ENCODE peak calls at places on chromosomes 3 and 15, in seven cellular contexts. G is MM.1S, F is PC-3, U is SK-N-SH, L is GM23338, P is GM23248, J is neural progenitor cell. M is an unnamed sample.

GRCh38 chr3:71247948-71248315 is 335.6 kb downstream of the FOXP1 start:
- DNase-seq in G (no peak), F (no peak), U (no peak), L (no peak), P (no peak), J (no peak), M (no peak)

GRCh38 chr15:99333413-99333812 is 82.1 kb downstream of the LRRC28 start:
- DNase-seq in G (no peak), F (no peak), U (no peak), L (no peak), P (no peak), J (no peak), M (no peak)

GRCh38 chr3:126537116-126537729 is 13.3 kb downstream of the CHST13 start:
- DNase-seq in G (no peak), F (no peak), U (no peak), L (no peak), P (no peak), J (no peak), M (no peak)

GRCh38 chr3:122947621-122948202 is 79.9 kb downstream of the SEMA5B start:
- DNase-seq in G (no peak), F (peak; percentile 51), U (no peak), L (no peak), P (no peak), J (no peak), M (peak; percentile 85)

GRCh38 chr15:29170496-29170895 is 99.1 kb downstream of the NSMCE3 start:
- DNase-seq in G (no peak), F (no peak), U (no peak), L (peak; percentile 7), P (no peak), J (no peak), M (no peak)

GRCh38 chr3:57948782-57949242 is 59.4 kb upstream of the FLNB start:
- DNase-seq in G (no peak), F (no peak), U (no peak), L (peak; percentile 27), P (no peak), J (no peak), M (no peak)

GRCh38 chr15:99987701-99988100 is 254.5 kb upstream of the LYSMD4 start:
- DNase-seq in G (no peak), F (no peak), U (no peak), L (no peak), P (no peak), J (no peak), M (no peak)

GRCh38 chr15:39066677-39067076 is 502.1 kb upstream of the RASGRP1 start:
- DNase-seq in G (no peak), F (peak; percentile 15), U (no peak), L (no peak), P (peak; percentile 37), J (no peak), M (no peak)

GRCh38 chr3:56858331-56858730 is 56.6 kb upstream of the ARHGEF3 start:
- DNase-seq in G (no peak), F (no peak), U (no peak), L (no peak), P (no peak), J (no peak), M (no peak)

GRCh38 chr3:175208316-175208715 is 349.2 kb downstream of the NAALADL2 start:
- DNase-seq in G (no peak), F (no peak), U (no peak), L (no peak), P (peak; percentile 11), J (peak; percentile 20), M (no peak)

GRCh38 chr15:28914046-28914445 is 28.3 kb downstream of the APBA2 start:
- DNase-seq in G (no peak), F (no peak), U (no peak), L (no peak), P (no peak), J (no peak), M (no peak)

GRCh38 chr15:77826006-77826695 is 193.4 kb upstream of the LINGO1 start:
- DNase-seq in G (no peak), F (no peak), U (no peak), L (no peak), P (no peak), J (no peak), M (no peak)

GRCh38 chr3:32320080-32320479 is 71.6 kb upstream of the CMTM7 start:
- DNase-seq in G (no peak), F (no peak), U (no peak), L (no peak), P (no peak), J (no peak), M (no peak)

DNA sequence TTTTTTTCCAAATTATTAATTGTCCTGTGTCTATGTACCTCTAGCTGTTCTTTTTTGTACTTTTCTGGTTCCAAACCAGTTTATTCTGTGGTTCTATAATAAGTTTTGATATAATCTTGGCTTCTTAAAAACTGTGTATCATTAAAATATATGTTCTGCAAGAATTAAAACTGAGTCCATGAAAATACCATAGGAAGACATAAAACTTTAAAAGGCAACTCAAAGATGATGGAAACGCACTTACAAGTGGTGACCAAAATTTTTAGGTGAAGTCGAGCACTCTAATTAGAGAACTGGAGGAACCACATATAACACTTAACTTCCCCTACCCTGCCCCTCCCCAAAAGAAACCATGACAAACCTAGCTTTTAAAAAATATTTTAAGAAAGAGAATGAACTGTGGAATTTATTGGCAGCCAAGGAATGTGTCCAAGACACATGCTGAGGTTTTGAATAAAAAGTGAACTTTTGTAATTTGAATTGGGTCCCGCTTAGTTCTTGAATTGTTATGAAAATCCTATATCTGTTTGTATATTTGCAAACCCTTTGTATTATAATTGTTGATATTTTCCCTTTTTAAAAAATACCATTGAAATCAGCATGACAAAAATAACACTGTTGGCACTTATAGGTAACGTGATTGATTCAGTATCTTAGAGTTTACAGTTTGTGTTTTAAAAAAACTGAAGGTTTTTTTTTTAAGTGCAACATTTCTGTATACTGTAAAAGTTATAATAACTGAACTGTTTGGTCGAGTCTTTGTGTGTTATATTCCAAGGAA is 7.7 kb downstream of the NR2F2 start:
- DNase-seq in G (no peak), F (peak; percentile 11), U (no peak), L (peak; percentile 22), P (no peak), J (peak; percentile 4), M (no peak)
- H4K20me1 ChIP-seq in G (no peaks in the 10 kb centered on the region), F (peaks cover 39% of the 10 kb centered on the region), U (no peaks in the 10 kb centered on the region), L (peaks cover 10% of the 10 kb centered on the region), P (no peaks in the 10 kb centered on the region), J (peaks cover 97% of the 10 kb centered on the region), M (peaks cover 57% of the 10 kb centered on the region)

DNA sequence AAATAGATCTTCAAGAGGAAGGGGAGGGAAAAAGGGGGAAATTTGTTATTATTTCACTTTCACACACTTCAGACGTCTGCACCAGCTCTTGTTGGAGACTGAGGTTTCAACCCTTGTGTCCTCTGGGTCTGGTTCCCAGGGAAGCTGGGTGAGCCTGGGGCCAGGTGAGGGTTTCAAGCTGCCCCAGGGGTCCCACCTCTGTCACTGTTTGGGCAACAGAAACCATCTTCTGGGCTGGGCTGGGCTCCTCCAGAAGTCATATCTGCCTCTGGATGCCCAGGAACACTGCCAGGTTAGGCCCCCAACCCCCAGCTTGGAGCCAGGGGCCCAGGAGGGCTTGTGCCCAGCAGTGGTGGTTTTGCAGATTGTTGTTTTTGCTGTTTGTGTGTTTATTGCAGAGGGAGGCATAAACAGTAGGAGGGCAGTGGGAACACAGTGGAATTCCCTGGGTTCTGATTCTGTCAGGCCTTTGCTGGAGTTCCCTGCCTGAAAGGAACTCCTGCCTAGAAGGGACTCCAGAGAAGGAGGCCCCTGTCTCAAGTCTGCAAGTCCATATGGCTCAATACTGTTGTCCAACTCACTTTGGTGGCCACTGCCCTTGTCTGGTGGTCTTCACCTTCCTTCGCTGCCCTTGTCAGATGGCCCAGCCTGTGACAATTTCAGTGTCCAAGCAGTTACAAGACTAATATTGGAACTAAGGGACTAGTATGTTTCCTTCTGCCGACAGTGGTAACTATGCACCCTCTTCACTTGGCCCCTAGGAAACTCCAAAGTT is 47.3 kb upstream of the RAB6B start:
- DNase-seq in G (no peak), F (no peak), U (no peak), L (no peak), P (no peak), J (no peak), M (no peak)
- H2AFZ ChIP-seq in G (no peak overlapping the region), F (no peak overlapping the region), U (no peak overlapping the region), L (no peak overlapping the region), P (no peak overlapping the region), J (no peak overlapping the region), M (no peak overlapping the region)

GRCh38 chr15:65783872-65784271 is 8.2 kb downstream of the DENND4A start:
- DNase-seq in G (no peak), F (no peak), U (no peak), L (no peak), P (no peak), J (no peak), M (no peak)

GRCh38 chr15:65787260-65787659 is 4.8 kb downstream of the DENND4A start:
- DNase-seq in G (no peak), F (no peak), U (no peak), L (no peak), P (no peak), J (no peak), M (no peak)

GRCh38 chr15:65789105-65789504 is 3.0 kb downstream of the DENND4A start:
- DNase-seq in G (no peak), F (no peak), U (no peak), L (no peak), P (no peak), J (no peak), M (no peak)

GRCh38 chr15:65782096-65782495 is 10.0 kb downstream of the DENND4A start:
- DNase-seq in G (no peak), F (no peak), U (no peak), L (no peak), P (no peak), J (no peak), M (no peak)

DNA sequence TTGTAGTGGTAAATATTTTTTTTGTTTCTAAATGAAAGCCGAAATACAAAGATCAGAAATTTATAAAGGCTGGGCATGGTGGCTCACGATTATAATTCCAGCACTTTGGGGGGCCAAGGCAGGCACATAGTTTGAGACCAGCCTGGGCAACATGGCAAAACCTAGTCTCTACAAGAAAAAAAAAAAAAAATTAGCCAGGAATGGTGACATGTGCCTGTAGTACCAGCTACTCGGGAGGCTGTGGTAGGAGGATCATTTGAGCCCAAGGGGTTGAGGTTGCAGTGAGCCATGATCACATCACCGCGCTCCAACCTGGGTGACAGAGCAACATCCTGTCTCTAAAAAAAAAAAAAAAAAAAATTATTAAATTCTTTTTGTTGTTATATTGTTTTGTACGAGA is 6.9 kb downstream of the DENND4A start:
- DNase-seq in G (no peak), F (no peak), U (no peak), L (no peak), P (no peak), J (no peak), M (no peak)
- H3F3A ChIP-seq in G (no peaks in the 10 kb centered on the region), F (no peaks in the 10 kb centered on the region), U (peaks cover 9% of the 10 kb centered on the region), L (no peaks in the 10 kb centered on the region), P (peaks cover 7% of the 10 kb centered on the region), J (no peaks in the 10 kb centered on the region), M (peaks cover 13% of the 10 kb centered on the region)

DNA sequence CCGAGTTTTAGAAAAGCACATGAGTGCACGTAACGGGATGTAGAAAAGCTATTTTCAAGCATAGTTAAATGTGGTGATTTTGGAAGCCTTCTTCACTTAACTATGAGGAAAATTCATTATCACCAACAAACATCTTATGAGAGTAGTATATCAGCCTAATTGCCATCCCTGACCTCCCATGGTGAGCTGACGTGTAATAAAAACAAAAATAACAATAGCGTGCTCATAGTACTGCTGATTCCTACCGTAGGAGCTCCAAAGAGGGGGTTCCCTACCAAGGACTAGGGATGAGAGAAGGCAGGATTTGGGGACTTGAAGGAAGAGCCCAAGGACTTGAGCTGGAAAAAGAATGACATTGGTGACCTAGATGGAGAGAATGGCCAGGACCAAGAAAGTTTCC is 16.9 kb downstream of the ST8SIA2 start:
- DNase-seq in G (no peak), F (no peak), U (no peak), L (no peak), P (no peak), J (no peak), M (no peak)
- H4K20me1 ChIP-seq in G (no peaks in the 10 kb centered on the region), F (no peaks in the 10 kb centered on the region), U (no peaks in the 10 kb centered on the region), L (peaks cover 3% of the 10 kb centered on the region), P (no peaks in the 10 kb centered on the region), J (peaks cover 84% of the 10 kb centered on the region), M (no peaks in the 10 kb centered on the region)

M was measured in PC-9.